ENCODE peak calls at places on chromosome 10, in five cellular contexts. V is endothelial cell, L is colonic mucosa, U is A549, K is heart right ventricle. Z is an unnamed sample.

GRCh38 chr10:8279598-8279997 is 225.1 kb downstream of the GATA3 start:
- DNase-seq in V (no peak), L (no peak), U (peak; percentile 54), K (no peak), Z (no peak)

GRCh38 chr10:63470928-63471327 is 5.2 kb upstream of the JMJD1C start:
- DNase-seq in V (no peak), L (no peak), U (no peak), K (no peak), Z (no peak)

GRCh38 chr10:7545256-7545655 is 121.5 kb downstream of the ITIH5 start:
- DNase-seq in V (no peak), L (no peak), U (no peak), K (no peak), Z (no peak)

GRCh38 chr10:77582710-77583115 is 54.9 kb downstream of the KCNMA1 start:
- DNase-seq in V (no peak), L (no peak), U (peak; percentile 83), K (no peak), Z (no peak)

GRCh38 chr10:127813290-127813689 is 76.3 kb downstream of the FOXI2 start:
- DNase-seq in V (no peak), L (no peak), U (no peak), K (no peak), Z (no peak)

GRCh38 chr10:11106621-11107374 is 89.1 kb downstream of the CELF2 start:
- DNase-seq in V (no peak), L (no peak), U (no peak), K (no peak), Z (no peak)

GRCh38 chr10:77472146-77472545 is 165.5 kb downstream of the KCNMA1 start:
- DNase-seq in V (no peak), L (no peak), U (no peak), K (no peak), Z (no peak)

GRCh38 chr10:93515963-93516450 is 19.6 kb downstream of the CEP55 start:
- DNase-seq in V (no peak), L (no peak), U (no peak), K (no peak), Z (no peak)

GRCh38 chr10:78526347-78526746 is 492.7 kb downstream of the RPS24 start:
- DNase-seq in V (no peak), L (no peak), U (no peak), K (no peak), Z (no peak)

GRCh38 chr10:113028393-113029054 is 78.5 kb downstream of the TCF7L2 start:
- DNase-seq in V (no peak), L (no peak), U (no peak), K (no peak), Z (no peak)

GRCh38 chr10:90813592-90814365 is 44.1 kb downstream of the HTR7 start:
- DNase-seq in V (no peak), L (no peak), U (no peak), K (no peak), Z (no peak)

GRCh38 chr10:71264345-71265200 is 52.2 kb downstream of the UNC5B start:
- DNase-seq in V (no peak), L (no peak), U (no peak), K (no peak), Z (no peak)

GRCh38 chr10:3806603-3807002 is 21.6 kb upstream of the KLF6 start:
- DNase-seq in V (no peak), L (peak; percentile 83), U (peak; percentile 90), K (no peak), Z (no peak)

GRCh38 chr10:71244638-71245419 is 32.5 kb downstream of the UNC5B start:
- DNase-seq in V (no peak), L (no peak), U (no peak), K (peak; percentile 72), Z (no peak)

GRCh38 chr10:110664483-110665420 is 20.6 kb downstream of the RBM20 start:
- DNase-seq in V (no peak), L (no peak), U (peak; percentile 80), K (no peak), Z (no peak)

GRCh38 chr10:7471720-7472367 is 61.0 kb upstream of the SFMBT2 start:
- DNase-seq in V (no peak), L (peak; percentile 23), U (no peak), K (no peak), Z (no peak)

GRCh38 chr10:127243490-127244272 is 47.3 kb upstream of the INSYN2A start:
- DNase-seq in V (peak; percentile 78), L (peak; percentile 58), U (peak; percentile 48), K (peak; percentile 21), Z (no peak)

GRCh38 chr10:22105270-22105669 is 101.7 kb upstream of the DNAJC1 start:
- DNase-seq in V (no peak), L (no peak), U (no peak), K (no peak), Z (no peak)

GRCh38 chr10:70579234-70580002 is 23.1 kb downstream of the PRF1 start:
- DNase-seq in V (no peak), L (no peak), U (no peak), K (no peak), Z (no peak)

GRCh38 chr10:36765777-36766176 is 359.6 kb upstream of the ANKRD30A start:
- DNase-seq in V (no peak), L (no peak), U (no peak), K (no peak), Z (no peak)

GRCh38 chr10:45599021-45599603 is 73.5 kb downstream of the ZFAND4 start:
- DNase-seq in V (no peak), L (peak; percentile 28), U (no peak), K (no peak), Z (no peak)

GRCh38 chr10:64086083-64086772 is 565.0 kb downstream of the REEP3 start:
- DNase-seq in V (no peak), L (no peak), U (no peak), K (no peak), Z (no peak)

GRCh38 chr10:80186364-80187012 is 18.8 kb downstream of the ANXA11 start:
- DNase-seq in V (no peak), L (no peak), U (no peak), K (peak; percentile 65), Z (no peak)

GRCh38 chr10:61554925-61555324 is 101.7 kb upstream of the TMEM26 start:
- DNase-seq in V (no peak), L (no peak), U (no peak), K (no peak), Z (no peak)

DNA sequence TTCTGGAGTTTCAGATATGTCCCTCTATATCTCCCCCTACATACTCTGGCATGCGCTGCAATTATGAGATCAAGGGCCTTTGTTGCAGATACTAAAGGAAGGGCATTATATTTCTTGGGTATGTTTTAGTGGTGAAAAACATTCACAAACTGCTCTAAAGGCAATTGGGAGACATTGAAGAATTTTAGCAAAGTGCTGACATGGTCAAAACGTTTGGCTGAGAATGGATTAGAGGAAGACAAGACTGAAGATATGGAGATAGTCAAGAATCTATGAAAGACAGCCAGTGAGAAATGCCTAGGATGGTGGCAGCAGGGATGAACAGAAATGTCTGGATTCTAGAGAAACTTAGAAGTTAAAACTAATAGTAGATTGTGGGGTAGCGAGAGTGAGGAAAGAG is 104.5 kb upstream of the CABCOCO1 start:
- DNase-seq in V (no peak), L (no peak), U (no peak), K (no peak), Z (no peak)
- TF ChIP-seq CTCF in V (no peak), L (no peak), U (no peak), K (no peak), Z (no peak)

GRCh38 chr10:97334370-97335175 is at the start of gene FRAT2:
- DNase-seq in V (peak; percentile 85), L (peak; percentile 93), U (peak; percentile 96), K (peak; percentile 92), Z (peak; percentile 91)

GRCh38 chr10:97335188-97335619 is 675 bp upstream of the FRAT2 start:
- DNase-seq in V (no peak), L (peak; percentile 26), U (no peak), K (peak; percentile 23), Z (no peak)

GRCh38 chr10:97333601-97334369 is 744 bp downstream of the FRAT2 start:
- DNase-seq in V (peak; percentile 50), L (peak; percentile 55), U (peak; percentile 54), K (peak; percentile 52), Z (no peak)

GRCh38 chr10:97332586-97333350 is 1.8 kb downstream of the FRAT2 start:
- DNase-seq in V (peak; percentile 43), L (peak; percentile 66), U (peak; percentile 43), K (no peak), Z (no peak)

DNA sequence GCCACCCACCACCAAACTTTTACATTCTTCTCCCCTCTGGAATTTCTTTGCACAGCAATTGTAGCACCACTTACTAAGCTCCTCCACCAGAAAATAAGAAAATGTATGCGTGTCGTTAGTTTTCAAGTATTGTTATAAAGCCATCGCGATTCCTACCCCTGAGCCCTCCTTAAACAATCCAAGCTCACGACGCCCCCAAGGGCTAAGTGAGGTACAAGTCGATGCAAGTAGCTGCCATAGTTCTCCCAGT is 1.3 kb downstream of the FRAT2 start:
- DNase-seq in V (no peak), L (peak; percentile 48), U (peak; percentile 47), K (no peak), Z (no peak)
- TF ChIP-seq CTCF in V (no peak), L (no peak), U (no peak), K (no peak), Z (peak; percentile 43)

DNA sequence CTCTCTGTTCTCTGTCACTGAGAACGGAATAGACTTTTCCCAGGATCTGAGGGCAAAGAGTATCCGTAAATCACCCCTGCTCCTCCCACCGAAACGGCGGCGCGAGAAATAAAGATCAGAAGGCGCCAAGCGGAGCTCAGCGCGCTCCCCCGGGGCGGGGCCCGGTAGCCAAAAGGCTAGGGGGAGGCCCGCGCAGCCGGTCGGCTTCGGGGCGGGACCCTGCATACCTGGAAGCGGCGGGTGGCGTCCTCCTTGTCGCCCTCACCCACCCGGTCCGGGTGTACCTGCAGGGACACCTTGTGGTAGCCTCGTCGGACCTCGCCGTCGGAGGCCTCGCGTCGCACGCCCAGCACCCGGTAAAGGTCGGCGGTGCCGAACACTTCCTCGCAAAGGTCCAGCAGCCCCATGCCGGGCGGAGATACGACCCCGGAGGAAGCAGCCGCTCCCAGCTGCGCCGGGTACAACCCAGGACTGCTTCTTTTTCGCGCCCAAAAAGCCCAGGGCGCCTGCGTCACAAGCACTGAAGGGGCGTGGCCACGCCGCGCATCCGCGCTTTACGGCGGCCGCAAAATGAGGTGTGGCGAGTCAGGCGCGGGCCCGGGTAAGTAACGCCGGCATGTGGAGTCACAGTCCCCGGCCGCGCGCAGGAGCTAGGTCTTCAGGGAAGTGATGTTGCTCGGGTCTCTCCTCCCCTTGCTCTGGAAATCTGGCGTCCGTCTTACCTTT is at the start of gene DNAJC9:
- DNase-seq in V (peak; percentile 99), L (peak; percentile 99), U (peak; percentile 98), K (peak; percentile 97), Z (peak; percentile 98)
- TF ChIP-seq CTCF in V (no peak), L (no peak), U (peak; percentile 13), K (no peak), Z (no peak)

DNA sequence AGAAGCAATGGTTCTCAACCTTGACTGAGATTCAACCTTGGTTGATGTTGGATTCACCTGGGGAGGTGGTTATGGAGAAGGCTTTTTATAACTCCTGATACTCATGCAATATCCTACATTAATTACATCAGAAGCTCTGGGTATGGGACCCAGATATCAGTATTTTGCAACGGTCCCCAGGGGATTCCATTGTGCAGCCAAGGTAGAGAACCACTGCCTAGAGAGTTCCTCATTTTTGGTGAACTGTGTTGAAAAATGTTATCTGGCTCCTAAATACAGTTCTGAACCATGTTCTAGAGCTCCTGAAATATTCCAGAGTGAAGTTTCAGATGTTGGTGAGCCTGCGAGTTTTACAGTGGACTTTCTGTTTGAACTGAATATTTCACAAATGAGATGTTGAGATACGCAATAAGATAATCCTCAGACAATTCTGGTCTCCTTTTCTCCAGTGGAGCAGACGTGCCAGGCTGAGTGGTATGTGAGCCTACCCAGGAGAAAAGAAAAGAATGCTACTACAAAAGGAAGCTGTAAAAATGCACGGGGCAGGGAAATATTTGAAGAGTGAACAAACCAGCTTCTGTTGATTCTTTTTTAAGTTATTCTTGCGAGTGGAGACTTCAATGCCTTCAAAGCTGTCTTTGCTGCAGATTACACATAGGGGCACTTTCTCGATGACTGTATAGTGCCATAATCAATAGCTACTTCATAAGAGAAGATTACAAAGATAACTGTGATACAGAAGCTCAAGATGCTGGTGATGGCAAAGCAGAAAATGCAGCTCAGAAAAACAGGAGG is 13.6 kb upstream of the C10orf120 start:
- DNase-seq in V (no peak), L (no peak), U (no peak), K (no peak), Z (no peak)
- TF ChIP-seq CTCF in V (no peak), L (no peak), U (no peak), K (no peak), Z (no peak)

Z was measured in type B pancreatic cell.